ENCODE peak calls at places on chromosome 1, in seven cellular contexts. M is fibroblast of lung; N is CD8-positive, alpha-beta memory T cell; W is Panc1; B is brain microvascular endothelial cell; D is GM12865; V is HS-5. H is an unnamed sample.

GRCh38 chr1:167173516-167174184 is 47.0 kb upstream of the POU2F1 start:
- DNase-seq in M (peak), N (no peak), W (no peak), B (peak), D (no peak), V (no peak), H (no peak)

GRCh38 chr1:84780000-84780716 is 89.9 kb upstream of the SSX2IP start:
- DNase-seq in M (peak), N (peak), W (no peak), B (no peak), D (no peak), V (no peak), H (peak)

GRCh38 chr1:183023146-183023600 is at the start of gene LAMC1:
- DNase-seq in M (peak), N (no peak), W (no peak), B (peak), D (peak), V (no peak), H (peak)

GRCh38 chr1:56520202-56520601 is 59.2 kb downstream of the PLPP3 start:
- DNase-seq in M (no peak), N (no peak), W (no peak), B (no peak), D (peak), V (no peak), H (no peak)

GRCh38 chr1:235955777-235956176 is 89.1 kb upstream of the LYST start:
- DNase-seq in M (no peak), N (no peak), W (no peak), B (no peak), D (no peak), V (no peak), H (no peak)

GRCh38 chr1:217620814-217621213 is 10.1 kb downstream of the GPATCH2 start:
- DNase-seq in M (no peak), N (no peak), W (no peak), B (no peak), D (peak), V (no peak), H (no peak)

GRCh38 chr1:6891781-6892579 is 106.7 kb downstream of the CAMTA1 start:
- DNase-seq in M (no peak), N (no peak), W (no peak), B (peak), D (no peak), V (no peak), H (peak)

GRCh38 chr1:21955058-21955457 is 17.9 kb upstream of the HSPG2 start:
- DNase-seq in M (no peak), N (no peak), W (no peak), B (no peak), D (no peak), V (no peak), H (no peak)

GRCh38 chr1:111882537-111882936 is 106.9 kb downstream of the KCND3 start:
- DNase-seq in M (no peak), N (no peak), W (no peak), B (no peak), D (no peak), V (no peak), H (no peak)

GRCh38 chr1:180235077-180235501 is 5.0 kb downstream of the LHX4 start:
- DNase-seq in M (no peak), N (no peak), W (no peak), B (no peak), D (no peak), V (no peak), H (no peak)

GRCh38 chr1:37940299-37940947 is 6.4 kb downstream of the INPP5B start:
- DNase-seq in M (no peak), N (no peak), W (no peak), B (no peak), D (no peak), V (no peak), H (no peak)

GRCh38 chr1:197783510-197783948 is 8.2 kb upstream of the DENND1B start:
- DNase-seq in M (peak), N (no peak), W (no peak), B (no peak), D (no peak), V (no peak), H (peak)

GRCh38 chr1:186043276-186043675 is 309.1 kb downstream of the HMCN1 start:
- DNase-seq in M (no peak), N (no peak), W (no peak), B (no peak), D (no peak), V (no peak), H (no peak)

GRCh38 chr1:217088521-217089221 is 365.4 kb upstream of the ESRRG start:
- DNase-seq in M (peak), N (no peak), W (no peak), B (no peak), D (no peak), V (no peak), H (no peak)

GRCh38 chr1:118783095-118783758 is 204.9 kb downstream of the TBX15 start:
- DNase-seq in M (no peak), N (no peak), W (no peak), B (no peak), D (no peak), V (no peak), H (no peak)

GRCh38 chr1:174413632-174414031 is 34.1 kb upstream of the GPR52 start:
- DNase-seq in M (peak), N (no peak), W (no peak), B (no peak), D (no peak), V (no peak), H (no peak)

GRCh38 chr1:50605186-50605875 is 182.1 kb upstream of the DMRTA2 start:
- DNase-seq in M (peak), N (no peak), W (peak), B (peak), D (peak), V (no peak), H (peak)

GRCh38 chr1:195604287-195604686 is 1004.0 kb downstream of the KCNT2 start:
- DNase-seq in M (peak), N (no peak), W (no peak), B (no peak), D (no peak), V (peak), H (peak)

GRCh38 chr1:232853994-232854532 is 48.8 kb downstream of the MAP10 start:
- DNase-seq in M (peak), N (no peak), W (no peak), B (no peak), D (no peak), V (peak), H (no peak)

GRCh38 chr1:150272379-150272840 is at the start of gene C1orf54:
- DNase-seq in M (peak), N (no peak), W (no peak), B (peak), D (peak), V (no peak), H (no peak)

GRCh38 chr1:64186138-64186897 is 17.1 kb upstream of the UBE2U start:
- DNase-seq in M (no peak), N (no peak), W (no peak), B (no peak), D (no peak), V (no peak), H (no peak)

GRCh38 chr1:18956189-18957135 is at the start of gene IFFO2:
- DNase-seq in M (peak), N (peak), W (peak), B (peak), D (peak), V (peak), H (peak)

GRCh38 chr1:85952460-85952859 is 204.1 kb downstream of the COL24A1 start:
- DNase-seq in M (peak), N (no peak), W (no peak), B (no peak), D (peak), V (no peak), H (no peak)

GRCh38 chr1:17596651-17597509 is 57.4 kb downstream of the ARHGEF10L start:
- DNase-seq in M (no peak), N (no peak), W (no peak), B (no peak), D (no peak), V (no peak), H (no peak)

H was measured in mammary epithelial cell.